ENCODE peak calls at places on chromosome 14, in four cellular contexts. O is T-helper 2 cell, F is endothelial cell, Y is Peyer's patch. T is an unnamed sample.

GRCh38 chr14:67622675-67623074 is 3.0 kb downstream of the ARG2 start:
- DNase-seq in F (peak; percentile 54), O (no peak), Y (no peak), T (no peak)

GRCh38 chr14:35553808-35554207 is 19.8 kb downstream of the INSM2 start:
- DNase-seq in Y (no peak), O (no peak), F (no peak), T (no peak)

GRCh38 chr14:100402631-100403030 is 79.5 kb downstream of the SLC25A47 start:
- DNase-seq in O (no peak), Y (peak; percentile 33), F (no peak), T (no peak)

GRCh38 chr14:104268295-104268694 is 129.9 kb downstream of the KIF26A start:
- DNase-seq in O (no peak), F (no peak), Y (no peak), T (no peak)

GRCh38 chr14:23008836-23009235 is 1.1 kb downstream of the C14orf93 start:
- DNase-seq in Y (no peak), O (no peak), F (no peak), T (no peak)

GRCh38 chr14:68633131-68633991 is 159.5 kb downstream of the ZFP36L1 start:
- DNase-seq in Y (no peak), O (no peak), F (no peak), T (no peak)

GRCh38 chr14:69351911-69352310 is 46.2 kb downstream of the ERH start:
- DNase-seq in F (no peak), Y (no peak), O (no peak), T (peak; percentile 54)

GRCh38 chr14:31138301-31138700 is 69.3 kb downstream of the HECTD1 start:
- DNase-seq in Y (no peak), O (no peak), F (no peak), T (no peak)

GRCh38 chr14:55127491-55127951 is 1.5 kb upstream of the LGALS3 start:
- DNase-seq in O (no peak), F (no peak), Y (no peak), T (no peak)

GRCh38 chr14:71165121-71165574 is 257.9 kb downstream of the PCNX1 start:
- DNase-seq in O (no peak), Y (peak; percentile 74), F (no peak), T (peak; percentile 73)

GRCh38 chr14:61737913-61738312 is 24.3 kb upstream of the SNAPC1 start:
- DNase-seq in O (no peak), F (no peak), Y (no peak), T (no peak)

GRCh38 chr14:76953196-76953945 is 75.1 kb downstream of the IRF2BPL start:
- DNase-seq in O (no peak), F (no peak), Y (peak; percentile 78), T (peak; percentile 90)

GRCh38 chr14:93160353-93160801 is 24.3 kb downstream of the MOAP1 start:
- DNase-seq in F (no peak), Y (no peak), O (no peak), T (no peak)

GRCh38 chr14:53450871-53451270 is 297.7 kb upstream of the DDHD1 start:
- DNase-seq in F (no peak), O (no peak), Y (no peak), T (no peak)

GRCh38 chr14:67559639-67560038 is 26.5 kb downstream of the PLEKHH1 start:
- DNase-seq in O (no peak), Y (peak; percentile 28), F (no peak), T (no peak)

GRCh38 chr14:64708148-64709004 is 4.2 kb downstream of the PLEKHG3 start:
- DNase-seq in F (no peak), Y (no peak), O (no peak), T (peak; percentile 91)

GRCh38 chr14:72262771-72263170 is 330.5 kb downstream of the RGS6 start:
- DNase-seq in O (no peak), F (no peak), Y (no peak), T (no peak)

GRCh38 chr14:77761205-77761931 is 412 bp upstream of the SNW1 start:
- DNase-seq in O (no peak), F (peak; percentile 53), Y (no peak), T (no peak)

GRCh38 chr14:69619007-69619406 is 7.6 kb downstream of the SUSD6 start:
- DNase-seq in F (no peak), Y (no peak), O (no peak), T (no peak)

GRCh38 chr14:92693998-92694780 is 54.2 kb downstream of the LGMN start:
- DNase-seq in O (no peak), Y (no peak), F (no peak), T (peak; percentile 67)

GRCh38 chr14:74616507-74616906 is 4.5 kb upstream of the LTBP2 start:
- DNase-seq in F (no peak), Y (no peak), O (no peak), T (peak; percentile 84)

GRCh38 chr14:22553445-22553844 is 35.6 kb downstream of the DAD1 start:
- DNase-seq in F (no peak), O (no peak), Y (no peak), T (no peak)

GRCh38 chr14:79544671-79545070 is 666.6 kb downstream of the DIO2 start:
- DNase-seq in F (no peak), O (no peak), Y (no peak), T (no peak)

GRCh38 chr14:22994762-22995275 is 12.5 kb upstream of the AJUBA start:
- DNase-seq in Y (no peak), O (no peak), F (no peak), T (no peak)

GRCh38 chr14:65079201-65079600 is 23.1 kb downstream of the MAX start:
- DNase-seq in O (no peak), F (no peak), Y (no peak), T (no peak)

GRCh38 chr14:103550451-103551337 is 11.8 kb downstream of the BAG5 start:
- DNase-seq in F (no peak), Y (no peak), O (no peak), T (peak; percentile 56)

GRCh38 chr14:47278233-47278842 is 397.1 kb downstream of the MDGA2 start:
- DNase-seq in F (peak; percentile 72), O (no peak), Y (peak; percentile 48), T (no peak)

GRCh38 chr14:68678471-68678870 is 114.4 kb downstream of the ZFP36L1 start:
- DNase-seq in F (no peak), O (no peak), Y (no peak), T (no peak)

GRCh38 chr14:69766984-69767368 is at the start of gene SRSF5:
- DNase-seq in F (peak; percentile 92), Y (peak; percentile 95), O (peak; percentile 85), T (peak; percentile 98)

GRCh38 chr14:65213316-65213715 is 111.0 kb upstream of the MAX start:
- DNase-seq in O (no peak), Y (no peak), F (no peak), T (no peak)

GRCh38 chr14:22491683-22492483 is 97.1 kb downstream of the DAD1 start:
- DNase-seq in F (no peak), Y (no peak), O (no peak), T (no peak)

GRCh38 chr14:22412936-22413411 is 176.1 kb downstream of the DAD1 start:
- DNase-seq in F (no peak), Y (no peak), O (no peak), T (no peak)

T was measured in spleen.